ENCODE peak calls at places on chromosomes 1 and 21, in nine cellular contexts. V, F, S, R, G, Y, P, U and J are unnamed samples.

GRCh38 chr1:209106237-209106741 is 477.2 kb upstream of the CAMK1G start:
- DNase-seq in P (peak), G (no peak), R (no peak), V (peak), Y (peak), U (no peak), S (peak), F (peak), J (no peak)

GRCh38 chr1:51324271-51325010 is 5.9 kb downstream of the TTC39A start:
- DNase-seq in F (no peak), Y (no peak), P (no peak), V (no peak), R (no peak), U (no peak), S (no peak), G (no peak), J (no peak)

GRCh38 chr1:22673486-22674409 is 20.7 kb downstream of the C1QB start:
- DNase-seq in F (peak), G (peak), Y (peak), S (no peak), R (peak), V (peak), U (no peak), P (no peak), J (peak)

GRCh38 chr1:7398982-7399381 is 372.1 kb upstream of the VAMP3 start:
- DNase-seq in R (no peak), S (peak), F (no peak), G (no peak), Y (no peak), P (no peak), U (no peak), V (no peak), J (no peak)

GRCh38 chr1:119204169-119204568 is 63.7 kb upstream of the WARS2 start:
- DNase-seq in P (no peak), S (no peak), U (no peak), F (no peak), V (no peak), R (no peak), G (no peak), Y (no peak), J (no peak)

GRCh38 chr1:22045604-22046228 is 6.8 kb upstream of the CDC42 start:
- DNase-seq in R (no peak), U (no peak), G (no peak), P (no peak), S (no peak), F (no peak), V (no peak), Y (no peak), J (no peak)

GRCh38 chr1:205493241-205494085 is 11.0 kb upstream of the CDK18 start:
- DNase-seq in F (peak), P (no peak), V (peak), G (no peak), Y (no peak), S (no peak), R (peak), U (no peak), J (no peak)

GRCh38 chr21:37787456-37787855 is 128.8 kb downstream of the KCNJ6 start:
- DNase-seq in R (no peak), U (no peak), S (peak), Y (no peak), G (no peak), P (no peak), V (peak), F (peak), J (no peak)

GRCh38 chr1:111214086-111214801 is 13.3 kb upstream of the CHI3L2 start:
- DNase-seq in U (no peak), F (no peak), P (no peak), Y (no peak), R (no peak), V (peak), S (no peak), G (no peak), J (peak)

GRCh38 chr1:26278303-26278702 is 1.6 kb upstream of the SH3BGRL3 start:
- DNase-seq in G (no peak), V (peak), R (no peak), F (peak), S (no peak), P (no peak), U (no peak), Y (no peak), J (peak)

GRCh38 chr1:177948336-177948972 is 21.4 kb downstream of the SEC16B start:
- DNase-seq in P (peak), R (peak), S (peak), U (no peak), V (peak), F (peak), Y (no peak), G (peak), J (peak)

GRCh38 chr1:57683037-57683928 is 259.4 kb upstream of the DAB1 start:
- DNase-seq in R (no peak), V (no peak), Y (no peak), P (no peak), G (no peak), U (no peak), S (no peak), F (no peak), J (no peak)